ENCODE peak calls at places on chromosomes 1 and 21, in ten cellular contexts. One of them, this sample, is unnamed.

GRCh38 chr1:212525479-212526110 is 83.0 kb upstream of the ATF3 start:
- DNase-seq in HCT116: no peak
- DNase-seq in A549: no peak
- DNase-seq in naive thymus-derived CD4-positive, alpha-beta T cell: no peak
- DNase-seq in colonic mucosa: no peak
- DNase-seq in mammary epithelial cell: peak
- DNase-seq in H9: no peak
- DNase-seq in body of pancreas: no peak
- DNase-seq in cardiac muscle cell: no peak
- DNase-seq in testis: no peak
- DNase-seq in this sample: no peak

GRCh38 chr1:46523556-46524443 is 27.6 kb downstream of the KNCN start:
- DNase-seq in body of pancreas: no peak
- DNase-seq in naive thymus-derived CD4-positive, alpha-beta T cell: no peak
- DNase-seq in cardiac muscle cell: no peak
- DNase-seq in H9: no peak
- DNase-seq in HCT116: no peak
- DNase-seq in A549: no peak
- DNase-seq in colonic mucosa: no peak
- DNase-seq in mammary epithelial cell: peak
- DNase-seq in testis: no peak
- DNase-seq in this sample: no peak

GRCh38 chr1:204080163-204080903 is 7.4 kb downstream of the SOX13 start:
- DNase-seq in naive thymus-derived CD4-positive, alpha-beta T cell: no peak
- DNase-seq in cardiac muscle cell: peak
- DNase-seq in A549: peak
- DNase-seq in body of pancreas: peak
- DNase-seq in H9: peak
- DNase-seq in HCT116: peak
- DNase-seq in testis: peak
- DNase-seq in colonic mucosa: peak
- DNase-seq in mammary epithelial cell: peak
- DNase-seq in this sample: peak

GRCh38 chr21:45982256-45982757 is 737 bp downstream of the COL6A1 start:
- DNase-seq in naive thymus-derived CD4-positive, alpha-beta T cell: no peak
- DNase-seq in testis: no peak
- DNase-seq in colonic mucosa: no peak
- DNase-seq in H9: no peak
- DNase-seq in body of pancreas: no peak
- DNase-seq in cardiac muscle cell: peak
- DNase-seq in mammary epithelial cell: no peak
- DNase-seq in HCT116: no peak
- DNase-seq in A549: no peak
- DNase-seq in this sample: no peak

GRCh38 chr1:116817582-116818064 is 63.4 kb downstream of the CD2 start:
- DNase-seq in mammary epithelial cell: peak
- DNase-seq in cardiac muscle cell: peak
- DNase-seq in naive thymus-derived CD4-positive, alpha-beta T cell: peak
- DNase-seq in A549: peak
- DNase-seq in colonic mucosa: peak
- DNase-seq in HCT116: peak
- DNase-seq in H9: peak
- DNase-seq in body of pancreas: peak
- DNase-seq in testis: peak
- DNase-seq in this sample: no peak

GRCh38 chr1:17539526-17540254 is at the start of gene ARHGEF10L:
- DNase-seq in body of pancreas: peak
- DNase-seq in colonic mucosa: peak
- DNase-seq in naive thymus-derived CD4-positive, alpha-beta T cell: no peak
- DNase-seq in testis: peak
- DNase-seq in cardiac muscle cell: peak
- DNase-seq in HCT116: no peak
- DNase-seq in A549: no peak
- DNase-seq in mammary epithelial cell: no peak
- DNase-seq in H9: no peak
- DNase-seq in this sample: no peak

GRCh38 chr1:58949551-58950220 is 165.8 kb upstream of the JUN start:
- DNase-seq in naive thymus-derived CD4-positive, alpha-beta T cell: no peak
- DNase-seq in HCT116: no peak
- DNase-seq in colonic mucosa: no peak
- DNase-seq in cardiac muscle cell: no peak
- DNase-seq in H9: no peak
- DNase-seq in mammary epithelial cell: no peak
- DNase-seq in body of pancreas: peak
- DNase-seq in A549: no peak
- DNase-seq in testis: no peak
- DNase-seq in this sample: no peak

GRCh38 chr1:233905416-233906051 is 1.1 kb downstream of the SLC35F3 start:
- DNase-seq in colonic mucosa: no peak
- DNase-seq in A549: peak
- DNase-seq in H9: peak
- DNase-seq in HCT116: no peak
- DNase-seq in mammary epithelial cell: no peak
- DNase-seq in naive thymus-derived CD4-positive, alpha-beta T cell: no peak
- DNase-seq in cardiac muscle cell: no peak
- DNase-seq in body of pancreas: no peak
- DNase-seq in testis: peak
- DNase-seq in this sample: no peak

GRCh38 chr1:211259596-211260126 is 495 bp downstream of the RCOR3 start:
- DNase-seq in HCT116: no peak
- DNase-seq in H9: no peak
- DNase-seq in cardiac muscle cell: peak
- DNase-seq in naive thymus-derived CD4-positive, alpha-beta T cell: no peak
- DNase-seq in testis: peak
- DNase-seq in body of pancreas: peak
- DNase-seq in A549: peak
- DNase-seq in mammary epithelial cell: no peak
- DNase-seq in colonic mucosa: peak
- DNase-seq in this sample: peak

GRCh38 chr1:202762019-202762418 is 46.2 kb downstream of the KDM5B start:
- DNase-seq in cardiac muscle cell: no peak
- DNase-seq in H9: no peak
- DNase-seq in testis: no peak
- DNase-seq in naive thymus-derived CD4-positive, alpha-beta T cell: no peak
- DNase-seq in colonic mucosa: no peak
- DNase-seq in mammary epithelial cell: no peak
- DNase-seq in HCT116: no peak
- DNase-seq in body of pancreas: no peak
- DNase-seq in A549: no peak
- DNase-seq in this sample: no peak

DNA sequence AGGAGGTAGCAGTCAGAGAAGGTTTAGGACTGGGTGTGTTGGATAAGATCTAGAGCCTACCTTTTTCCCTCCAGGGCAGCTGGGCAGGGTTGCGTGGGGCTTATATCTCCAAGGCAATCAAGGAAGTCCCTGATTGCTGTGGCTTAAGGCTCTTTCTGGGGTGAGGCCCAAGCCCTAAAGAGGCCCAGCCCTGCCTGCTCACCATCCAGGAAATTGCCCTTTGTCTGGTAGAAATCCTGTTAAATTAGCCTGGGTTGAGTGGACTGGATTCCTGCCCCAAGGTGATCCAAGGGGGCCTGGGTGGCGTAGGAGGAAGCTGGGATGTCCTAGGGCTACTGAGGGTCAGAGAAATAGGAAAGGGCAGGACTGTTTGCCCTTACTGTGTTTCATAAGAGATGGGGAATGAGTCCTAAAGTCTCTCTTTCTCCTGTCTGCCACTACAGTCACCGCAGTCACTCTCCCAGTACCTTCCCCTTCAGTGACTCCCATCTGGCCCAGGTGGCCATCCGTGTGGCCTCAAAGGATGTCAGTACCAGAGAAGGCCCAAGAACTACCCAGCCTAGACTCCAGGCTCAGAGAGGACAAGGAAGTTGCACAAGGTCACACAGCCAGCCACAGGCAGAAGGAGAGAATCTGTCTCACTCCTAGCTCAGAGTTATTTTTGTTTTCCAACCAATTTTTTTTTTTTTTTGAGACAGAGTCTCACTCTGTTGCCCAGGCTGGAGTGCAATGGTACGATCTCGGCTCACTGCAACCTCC is 25.8 kb downstream of the MFSD2A start:
- DNase-seq in colonic mucosa: peak
- DNase-seq in mammary epithelial cell: peak
- DNase-seq in cardiac muscle cell: no peak
- DNase-seq in A549: no peak
- DNase-seq in HCT116: no peak
- DNase-seq in naive thymus-derived CD4-positive, alpha-beta T cell: no peak
- DNase-seq in testis: no peak
- DNase-seq in body of pancreas: no peak
- DNase-seq in H9: no peak
- DNase-seq in this sample: no peak
- H3K27ac ChIP-seq in colonic mucosa: peak
- H3K27ac ChIP-seq in mammary epithelial cell: peak
- H3K27ac ChIP-seq in cardiac muscle cell: no peak
- H3K27ac ChIP-seq in A549: no peak
- H3K27ac ChIP-seq in HCT116: no peak
- H3K27ac ChIP-seq in naive thymus-derived CD4-positive, alpha-beta T cell: no peak
- H3K27ac ChIP-seq in testis: no peak
- H3K27ac ChIP-seq in body of pancreas: no peak
- H3K27ac ChIP-seq in H9: no peak
- H3K27ac ChIP-seq in this sample: no peak

GRCh38 chr1:2205191-2205952 is 10.8 kb upstream of the FAAP20 start:
- DNase-seq in HCT116: peak
- DNase-seq in cardiac muscle cell: peak
- DNase-seq in H9: peak
- DNase-seq in A549: peak
- DNase-seq in body of pancreas: peak
- DNase-seq in naive thymus-derived CD4-positive, alpha-beta T cell: peak
- DNase-seq in mammary epithelial cell: peak
- DNase-seq in colonic mucosa: peak
- DNase-seq in testis: peak
- DNase-seq in this sample: peak
- H3K27ac ChIP-seq in HCT116: peak
- H3K27ac ChIP-seq in cardiac muscle cell: peak
- H3K27ac ChIP-seq in H9: no peak
- H3K27ac ChIP-seq in A549: peak
- H3K27ac ChIP-seq in body of pancreas: peak
- H3K27ac ChIP-seq in naive thymus-derived CD4-positive, alpha-beta T cell: peak
- H3K27ac ChIP-seq in mammary epithelial cell: no peak
- H3K27ac ChIP-seq in colonic mucosa: peak
- H3K27ac ChIP-seq in testis: peak
- H3K27ac ChIP-seq in this sample: peak

DNA sequence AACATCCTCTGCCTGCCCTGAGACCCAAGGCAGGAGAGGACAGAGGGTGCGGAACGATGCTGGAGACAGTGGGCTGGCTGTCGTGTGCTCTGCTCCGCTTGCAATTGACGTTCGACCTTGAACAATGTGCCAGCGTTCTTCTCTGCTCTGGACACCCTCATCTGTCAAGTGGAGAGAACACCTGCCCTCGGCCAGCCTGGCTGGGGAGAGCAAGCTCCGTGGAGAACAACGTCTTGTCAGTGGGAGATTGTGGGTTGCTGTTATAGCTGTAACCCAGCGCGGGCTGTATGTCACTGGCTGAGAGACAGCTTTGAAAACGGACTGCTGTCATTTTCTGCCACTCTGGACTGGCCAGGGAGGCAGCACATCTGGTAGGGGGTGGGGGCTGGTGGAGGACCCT is 14.7 kb downstream of the KIAA1614 start:
- DNase-seq in colonic mucosa: no peak
- DNase-seq in mammary epithelial cell: no peak
- DNase-seq in body of pancreas: no peak
- DNase-seq in H9: no peak
- DNase-seq in testis: peak
- DNase-seq in HCT116: no peak
- DNase-seq in A549: no peak
- DNase-seq in cardiac muscle cell: no peak
- DNase-seq in naive thymus-derived CD4-positive, alpha-beta T cell: no peak
- DNase-seq in this sample: no peak
- H3K27ac ChIP-seq in colonic mucosa: no peak
- H3K27ac ChIP-seq in mammary epithelial cell: no peak
- H3K27ac ChIP-seq in body of pancreas: no peak
- H3K27ac ChIP-seq in H9: no peak
- H3K27ac ChIP-seq in testis: no peak
- H3K27ac ChIP-seq in HCT116: no peak
- H3K27ac ChIP-seq in A549: no peak
- H3K27ac ChIP-seq in cardiac muscle cell: peak
- H3K27ac ChIP-seq in naive thymus-derived CD4-positive, alpha-beta T cell: no peak
- H3K27ac ChIP-seq in this sample: no peak

GRCh38 chr21:32138658-32139057 is 140.2 kb downstream of the MIS18A start:
- DNase-seq in cardiac muscle cell: no peak
- DNase-seq in testis: no peak
- DNase-seq in A549: no peak
- DNase-seq in naive thymus-derived CD4-positive, alpha-beta T cell: no peak
- DNase-seq in HCT116: no peak
- DNase-seq in body of pancreas: no peak
- DNase-seq in H9: no peak
- DNase-seq in colonic mucosa: no peak
- DNase-seq in mammary epithelial cell: no peak
- DNase-seq in this sample: no peak

GRCh38 chr21:32141009-32141357 is 137.9 kb downstream of the MIS18A start:
- DNase-seq in HCT116: no peak
- DNase-seq in cardiac muscle cell: no peak
- DNase-seq in H9: no peak
- DNase-seq in testis: no peak
- DNase-seq in mammary epithelial cell: no peak
- DNase-seq in A549: no peak
- DNase-seq in colonic mucosa: no peak
- DNase-seq in naive thymus-derived CD4-positive, alpha-beta T cell: no peak
- DNase-seq in body of pancreas: no peak
- DNase-seq in this sample: no peak

GRCh38 chr21:32137266-32137665 is 141.6 kb downstream of the MIS18A start:
- DNase-seq in cardiac muscle cell: no peak
- DNase-seq in A549: no peak
- DNase-seq in testis: no peak
- DNase-seq in mammary epithelial cell: no peak
- DNase-seq in H9: no peak
- DNase-seq in HCT116: no peak
- DNase-seq in naive thymus-derived CD4-positive, alpha-beta T cell: no peak
- DNase-seq in body of pancreas: no peak
- DNase-seq in colonic mucosa: no peak
- DNase-seq in this sample: no peak

GRCh38 chr21:32143222-32143939 is 135.5 kb downstream of the MIS18A start:
- DNase-seq in HCT116: no peak
- DNase-seq in cardiac muscle cell: no peak
- DNase-seq in mammary epithelial cell: no peak
- DNase-seq in testis: peak
- DNase-seq in body of pancreas: peak
- DNase-seq in naive thymus-derived CD4-positive, alpha-beta T cell: no peak
- DNase-seq in A549: no peak
- DNase-seq in colonic mucosa: no peak
- DNase-seq in H9: peak
- DNase-seq in this sample: no peak

DNA sequence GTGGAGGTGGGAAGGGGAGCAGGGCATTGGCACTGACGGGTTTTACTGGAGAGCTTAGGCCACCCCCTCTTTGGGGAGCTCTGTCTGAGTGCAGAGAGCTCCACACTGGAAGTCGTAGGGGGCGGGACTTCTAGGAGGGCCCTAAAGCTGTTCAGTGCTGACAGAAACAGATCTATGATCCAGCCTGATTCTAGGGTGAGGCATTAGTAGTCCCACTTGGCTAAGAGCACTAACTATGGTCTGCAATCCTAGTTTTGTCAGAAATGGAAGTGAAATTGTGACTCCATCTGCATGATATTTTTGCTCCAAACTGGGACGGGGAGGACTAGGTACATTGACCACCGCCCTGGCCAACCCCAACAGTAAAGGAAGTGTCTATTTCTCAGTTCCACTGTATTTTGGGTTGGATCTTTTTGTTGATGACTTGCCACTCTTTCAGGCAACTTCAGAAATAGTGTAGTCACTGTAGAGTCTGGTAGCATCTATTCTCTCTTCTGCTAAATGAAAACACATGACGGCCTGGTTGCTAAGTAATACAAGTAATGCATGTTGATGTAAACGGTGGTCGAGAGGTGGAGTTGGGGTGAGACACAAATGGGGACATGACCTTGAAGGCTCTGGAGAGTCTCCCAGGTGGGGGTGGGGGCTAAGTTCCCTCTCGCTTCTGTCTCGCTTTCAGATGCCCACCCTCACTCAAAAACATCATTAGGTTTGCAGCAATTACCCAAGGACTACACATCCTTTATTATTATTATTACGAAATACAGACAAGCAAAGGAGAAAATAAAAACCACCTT is 138.4 kb downstream of the MIS18A start:
- DNase-seq in cardiac muscle cell: no peak
- DNase-seq in A549: no peak
- DNase-seq in mammary epithelial cell: no peak
- DNase-seq in body of pancreas: no peak
- DNase-seq in H9: no peak
- DNase-seq in testis: no peak
- DNase-seq in colonic mucosa: no peak
- DNase-seq in naive thymus-derived CD4-positive, alpha-beta T cell: no peak
- DNase-seq in HCT116: no peak
- DNase-seq in this sample: no peak
- H3K27ac ChIP-seq in cardiac muscle cell: no peak
- H3K27ac ChIP-seq in A549: no peak
- H3K27ac ChIP-seq in mammary epithelial cell: no peak
- H3K27ac ChIP-seq in body of pancreas: no peak
- H3K27ac ChIP-seq in H9: no peak
- H3K27ac ChIP-seq in testis: no peak
- H3K27ac ChIP-seq in colonic mucosa: no peak
- H3K27ac ChIP-seq in naive thymus-derived CD4-positive, alpha-beta T cell: no peak
- H3K27ac ChIP-seq in HCT116: no peak
- H3K27ac ChIP-seq in this sample: no peak

This sample was measured in right lobe of liver.